ENCODE peak calls at places on chromosomes 1 and 21, in nine cellular contexts. P is OCI-LY7, D is uterus, G is cardiac muscle cell, Y is psoas muscle, K is body of pancreas, I is ovary, E is mucosa of descending colon, Z is adrenal gland. X is an unnamed sample.

GRCh38 chr1:206784471-206784903 is 12.2 kb upstream of the IL10 start:
- DNase-seq in G (no peak), P (peak; percentile 45), I (no peak), D (no peak), E (peak; percentile 44), K (no peak), Z (no peak), Y (no peak), X (no peak)

GRCh38 chr1:180923024-180923841 is 10.5 kb downstream of the KIAA1614 start:
- DNase-seq in K (no peak), E (no peak), D (no peak), Y (no peak), Z (no peak), I (no peak), P (no peak), G (peak; percentile 74), X (peak; percentile 87)

GRCh38 chr1:158272681-158273080 is 17.0 kb upstream of the CD1C start:
- DNase-seq in E (no peak), P (no peak), D (no peak), G (no peak), K (no peak), Z (no peak), Y (no peak), I (no peak), X (no peak)

GRCh38 chr1:173093721-173094450 is 43.1 kb upstream of the TNFSF18 start:
- DNase-seq in Z (no peak), Y (no peak), E (no peak), D (no peak), I (no peak), P (no peak), K (no peak), G (no peak), X (no peak)

GRCh38 chr1:41487729-41488598 is 3.5 kb upstream of the EDN2 start:
- DNase-seq in K (no peak), G (no peak), D (no peak), Y (peak; percentile 0), I (no peak), E (peak; percentile 23), Z (no peak), P (no peak), X (no peak)

GRCh38 chr21:31875424-31876097 is 2.7 kb downstream of the HUNK start:
- DNase-seq in I (no peak), G (no peak), Y (no peak), Z (no peak), E (no peak), P (no peak), K (peak; percentile 38), D (no peak), X (no peak)

GRCh38 chr1:26097696-26098095 is 13.9 kb upstream of the PDIK1L start:
- DNase-seq in G (no peak), Y (no peak), K (no peak), Z (no peak), I (no peak), P (no peak), D (no peak), E (no peak), X (peak; percentile 16)

GRCh38 chr21:45618287-45618686 is 25.2 kb upstream of the PCBP3 start:
- DNase-seq in P (no peak), Y (no peak), D (no peak), E (no peak), I (no peak), G (no peak), Z (peak; percentile 38), K (no peak), X (no peak)

GRCh38 chr1:62144238-62144831 is 50.3 kb upstream of the L1TD1 start:
- DNase-seq in D (no peak), I (no peak), G (peak; percentile 55), Y (no peak), P (peak; percentile 36), E (no peak), K (peak; percentile 50), Z (peak; percentile 45), X (peak; percentile 49)

GRCh38 chr1:33298623-33299277 is 22.1 kb downstream of the A3GALT2 start:
- DNase-seq in G (peak; percentile 67), Y (peak; percentile 78), D (peak; percentile 71), P (peak; percentile 65), I (peak; percentile 66), K (peak; percentile 71), Z (peak; percentile 77), E (peak; percentile 80), X (peak; percentile 69)

GRCh38 chr1:47752048-47752451 is 245.1 kb downstream of the TRABD2B start:
- DNase-seq in I (no peak), Z (no peak), G (no peak), P (no peak), Y (peak; percentile 32), E (peak; percentile 73), D (no peak), K (peak; percentile 26), X (peak; percentile 11)

GRCh38 chr1:214319930-214320329 is 39.0 kb downstream of the SMYD2 start:
- DNase-seq in D (no peak), Y (no peak), E (no peak), I (no peak), P (no peak), K (no peak), G (no peak), Z (no peak), X (no peak)

GRCh38 chr1:98005326-98006010 is 84.6 kb upstream of the DPYD start:
- DNase-seq in G (no peak), P (no peak), Y (no peak), I (no peak), Z (no peak), E (no peak), K (no peak), D (no peak), X (no peak)

GRCh38 chr21:41768371-41769042 is 1.7 kb upstream of the RIPK4 start:
- DNase-seq in I (no peak), E (peak; percentile 86), Y (no peak), P (peak; percentile 38), D (no peak), Z (no peak), K (peak; percentile 91), G (peak; percentile 66), X (peak; percentile 93)

GRCh38 chr1:95216292-95216990 is 17.6 kb upstream of the RWDD3 start:
- DNase-seq in I (no peak), Z (no peak), E (no peak), P (no peak), D (no peak), K (no peak), Y (no peak), G (no peak), X (no peak)

GRCh38 chr1:44030606-44031050 is 634 bp downstream of the SLC6A9 start:
- DNase-seq in I (peak; percentile 46), E (no peak), Z (no peak), D (peak; percentile 57), K (peak; percentile 52), Y (peak; percentile 31), P (peak; percentile 78), G (peak; percentile 85), X (no peak)

GRCh38 chr21:41777934-41778815 is 11.3 kb upstream of the RIPK4 start:
- DNase-seq in Z (peak; percentile 93), K (peak; percentile 97), P (peak; percentile 28), D (peak; percentile 85), I (peak; percentile 83), Y (peak; percentile 86), E (peak; percentile 92), G (peak; percentile 91), X (peak; percentile 92)

GRCh38 chr1:64550505-64550904 is 80.6 kb downstream of the CACHD1 start:
- DNase-seq in Z (no peak), E (no peak), G (no peak), K (no peak), I (no peak), P (no peak), D (no peak), Y (no peak), X (no peak)

GRCh38 chr1:182555493-182555892 is 33.6 kb downstream of the RNASEL start:
- DNase-seq in Z (no peak), P (no peak), I (no peak), E (no peak), D (no peak), K (no peak), Y (no peak), G (no peak), X (no peak)
- H3K4me3 ChIP-seq in Z (no peak overlapping the region), P (no peak overlapping the region), I (no peak overlapping the region), E (no peak overlapping the region), D (no peak overlapping the region), K (no peak overlapping the region), Y (no peak overlapping the region), G (no peak overlapping the region), X (no peak overlapping the region)

GRCh38 chr1:201783067-201783466 is 45.9 kb upstream of the IPO9 start:
- DNase-seq in I (no peak), P (no peak), G (no peak), Z (no peak), E (no peak), K (no peak), D (no peak), Y (no peak), X (no peak)

GRCh38 chr1:201779351-201779880 is 49.5 kb upstream of the IPO9 start:
- DNase-seq in P (no peak), I (no peak), G (no peak), D (no peak), Z (no peak), Y (no peak), E (no peak), K (no peak), X (no peak)

GRCh38 chr1:201782353-201782752 is 46.6 kb upstream of the IPO9 start:
- DNase-seq in K (no peak), I (no peak), G (no peak), Z (no peak), Y (no peak), D (no peak), P (no peak), E (no peak), X (no peak)

GRCh38 chr1:201783572-201783971 is 45.4 kb upstream of the IPO9 start:
- DNase-seq in E (no peak), I (no peak), D (no peak), Z (no peak), P (no peak), Y (no peak), K (no peak), G (no peak), X (no peak)

DNA sequence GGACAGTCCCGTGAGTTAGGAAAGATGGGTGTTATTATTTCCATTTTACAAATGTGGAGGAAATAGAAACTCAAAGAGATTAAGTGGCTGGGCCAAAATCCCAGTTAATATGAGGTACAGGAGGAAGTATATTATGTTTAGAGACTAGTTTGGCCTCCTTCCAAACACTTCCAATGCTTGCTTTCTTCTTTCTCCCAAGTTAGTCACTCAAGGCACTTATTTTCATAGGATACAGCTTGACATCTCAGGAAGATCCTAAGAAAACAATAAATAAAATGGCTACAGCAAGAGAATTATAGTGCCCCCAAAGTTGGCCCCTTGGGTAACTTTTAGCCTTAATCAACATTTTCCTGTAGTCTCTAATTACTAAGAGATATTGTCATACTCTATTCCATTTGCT is 47.5 kb upstream of the IPO9 start:
- DNase-seq in D (no peak), P (no peak), I (no peak), E (no peak), Y (no peak), G (no peak), K (no peak), Z (no peak), X (no peak)
- H3K4me1 ChIP-seq in D (peaks cover 8% of the 10 kb centered on the region), P (no peaks in the 10 kb centered on the region), I (no peaks in the 10 kb centered on the region), E (no peaks in the 10 kb centered on the region), Y (peaks cover 6% of the 10 kb centered on the region), G (peaks cover 25% of the 10 kb centered on the region), K (no peaks in the 10 kb centered on the region), Z (peaks cover 17% of the 10 kb centered on the region), X (no peaks in the 10 kb centered on the region)

GRCh38 chr1:59500970-59501742 is 204.3 kb downstream of the FGGY start:
- DNase-seq in G (no peak), Y (no peak), E (no peak), P (peak; percentile 24), D (no peak), K (no peak), Z (no peak), I (no peak), X (no peak)
- TF ChIP-seq CTCF in G (no peak), Y (no peak), E (no peak), P (no peak), D (no peak), K (no peak), Z (no peak), I (no peak), X (no peak)

GRCh38 chr1:227946624-227947424 is 908 bp downstream of the WNT9A start:
- DNase-seq in E (peak; percentile 92), K (peak; percentile 91), D (peak; percentile 80), Y (peak; percentile 84), P (no peak), Z (peak; percentile 81), I (peak; percentile 83), G (peak; percentile 90), X (peak; percentile 91)
- H3K4me3 ChIP-seq in E (no peak overlapping the region), K (peak overlapping the region; percentile 27), D (peak overlapping the region; percentile 48), Y (peak overlapping the region; percentile 80), P (no peak overlapping the region), Z (no peak overlapping the region), I (peak overlapping the region; percentile 67), G (peak overlapping the region; percentile 75), X (peak overlapping the region; percentile 58)